ENCODE peak calls at places on chromosome 19, in four cellular contexts. V, G, C and F are unnamed samples.

GRCh38 chr19:13303381-13304129 is 153.3 kb downstream of the IER2 start:
- DNase-seq in V (no peak), G (no peak), C (no peak), F (no peak)

GRCh38 chr19:7159105-7159933 is 89.8 kb downstream of the ZNF557 start:
- DNase-seq in V (no peak), G (no peak), C (peak; percentile 94), F (no peak)

GRCh38 chr19:56301152-56301551 is 13.5 kb downstream of the ZSCAN5A start:
- DNase-seq in V (no peak), C (no peak), G (no peak), F (no peak)

GRCh38 chr19:56085571-56086275 is 35.4 kb downstream of the ZNF787 start:
- DNase-seq in V (no peak), C (no peak), G (no peak), F (no peak)

GRCh38 chr19:1173160-1173844 is 766 bp downstream of the SBNO2 start:
- DNase-seq in V (no peak), G (no peak), C (no peak), F (peak; percentile 17)

GRCh38 chr19:40519352-40520322 is 52.8 kb downstream of the SPTBN4 start:
- DNase-seq in V (no peak), C (no peak), G (no peak), F (no peak)

GRCh38 chr19:6866646-6867255 is 20.6 kb upstream of the ADGRE1 start:
- DNase-seq in V (no peak), C (no peak), G (no peak), F (no peak)

GRCh38 chr19:49335784-49336481 is 727 bp downstream of the CD37 start:
- DNase-seq in V (no peak), G (no peak), C (no peak), F (no peak)

GRCh38 chr19:8641908-8642547 is 11.6 kb downstream of the NFILZ start:
- DNase-seq in G (no peak), V (no peak), C (peak; percentile 81), F (no peak)

GRCh38 chr19:56839665-56840451 is 668 bp downstream of the PEG3 start:
- DNase-seq in G (no peak), C (no peak), V (no peak), F (no peak)

GRCh38 chr19:3343619-3344502 is 22.5 kb upstream of the NFIC start:
- DNase-seq in V (no peak), C (peak; percentile 87), G (no peak), F (no peak)

GRCh38 chr19:8487137-8487851 is 15.1 kb downstream of the PRAM1 start:
- DNase-seq in V (peak; percentile 34), C (no peak), G (peak; percentile 21), F (no peak)